ENCODE peak calls at places on chromosomes 12 and 14, in four cellular contexts. P, L, V and G are unnamed samples.

GRCh38 chr12:126966498-126966897 is 1300.5 kb upstream of the TMEM132C start:
- DNase-seq in P (no peak), L (no peak), V (no peak), G (no peak)

GRCh38 chr14:88380405-88380804 is 5.1 kb upstream of the SPATA7 start:
- DNase-seq in P (no peak), L (no peak), V (peak), G (peak)

GRCh38 chr12:12804432-12804886 is 8.7 kb upstream of the DDX47 start:
- DNase-seq in P (no peak), L (no peak), V (peak), G (no peak)

GRCh38 chr14:92958373-92959188 is 35.6 kb downstream of the CHGA start:
- DNase-seq in P (no peak), L (no peak), V (no peak), G (no peak)

GRCh38 chr12:32519047-32519446 is 119.7 kb downstream of the FGD4 start:
- DNase-seq in P (no peak), L (no peak), V (no peak), G (no peak)

GRCh38 chr14:52911904-52912303 is 38.9 kb downstream of the FERMT2 start:
- DNase-seq in P (no peak), L (no peak), V (no peak), G (no peak)

GRCh38 chr12:91432079-91432478 is 249.5 kb upstream of the DCN start:
- DNase-seq in P (no peak), L (no peak), V (peak), G (no peak)

GRCh38 chr14:75150150-75150549 is 23.3 kb upstream of the NEK9 start:
- DNase-seq in P (no peak), L (no peak), V (peak), G (no peak)

GRCh38 chr12:130780880-130781575 is 58.0 kb downstream of the STX2 start:
- DNase-seq in P (no peak), L (no peak), V (no peak), G (no peak)

GRCh38 chr12:94793191-94793595 is 142.8 kb upstream of the TMCC3 start:
- DNase-seq in P (no peak), L (no peak), V (peak), G (no peak)

GRCh38 chr14:105211758-105212089 is 30.6 kb upstream of the NUDT14 start:
- DNase-seq in P (no peak), L (no peak), V (no peak), G (no peak)

GRCh38 chr14:27222671-27223070 is 624.8 kb upstream of the NOVA1 start:
- DNase-seq in P (no peak), L (no peak), V (no peak), G (no peak)

GRCh38 chr14:103711516-103712431 is 3.5 kb downstream of the XRCC3 start:
- DNase-seq in P (peak), L (peak), V (no peak), G (no peak)

GRCh38 chr12:49369723-49370145 is 2.5 kb downstream of the SPATS2 start:
- DNase-seq in P (no peak), L (peak), V (peak), G (peak)

GRCh38 chr12:95995238-95996031 is 709 bp downstream of the HAL start:
- DNase-seq in P (no peak), L (no peak), V (no peak), G (no peak)

GRCh38 chr12:123267991-123268843 is 3.4 kb downstream of the CDK2AP1 start:
- DNase-seq in P (peak), L (no peak), V (no peak), G (no peak)

GRCh38 chr14:28773917-28774691 is 7.5 kb downstream of the FOXG1 start:
- DNase-seq in P (no peak), L (no peak), V (peak), G (peak)

GRCh38 chr14:38593477-38593876 is 337.6 kb upstream of the CLEC14A start:
- DNase-seq in P (no peak), L (no peak), V (no peak), G (no peak)

GRCh38 chr12:79618848-79619404 is 71.8 kb downstream of the PAWR start:
- DNase-seq in P (no peak), L (no peak), V (peak), G (no peak)

GRCh38 chr12:93336344-93336743 is 41.4 kb upstream of the NUDT4 start:
- DNase-seq in P (no peak), L (no peak), V (peak), G (no peak)

GRCh38 chr12:4117386-4118016 is 156.1 kb upstream of the CCND2 start:
- DNase-seq in P (no peak), L (no peak), V (no peak), G (no peak)

GRCh38 chr14:51507556-51508511 is 143.9 kb upstream of the FRMD6 start:
- DNase-seq in P (peak), L (no peak), V (peak), G (no peak)

GRCh38 chr14:102220031-102220430 is 80.3 kb downstream of the WDR20 start:
- DNase-seq in P (no peak), L (no peak), V (no peak), G (peak)

GRCh38 chr12:96489392-96490056 is at the start of gene CFAP54:
- DNase-seq in P (peak), L (peak), V (peak), G (peak)

GRCh38 chr12:117526756-117527479 is 165.5 kb upstream of the NOS1 start:
- DNase-seq in P (peak), L (no peak), V (no peak), G (no peak)

GRCh38 chr12:26830783-26831601 is 2.0 kb downstream of the ITPR2 start:
- DNase-seq in P (no peak), L (no peak), V (no peak), G (no peak)

GRCh38 chr14:29376251-29376650 is 551.4 kb downstream of the PRKD1 start:
- DNase-seq in P (no peak), L (no peak), V (no peak), G (no peak)

GRCh38 chr14:67620217-67620789 is 583 bp downstream of the ARG2 start:
- DNase-seq in P (peak), L (peak), V (no peak), G (no peak)

DNA sequence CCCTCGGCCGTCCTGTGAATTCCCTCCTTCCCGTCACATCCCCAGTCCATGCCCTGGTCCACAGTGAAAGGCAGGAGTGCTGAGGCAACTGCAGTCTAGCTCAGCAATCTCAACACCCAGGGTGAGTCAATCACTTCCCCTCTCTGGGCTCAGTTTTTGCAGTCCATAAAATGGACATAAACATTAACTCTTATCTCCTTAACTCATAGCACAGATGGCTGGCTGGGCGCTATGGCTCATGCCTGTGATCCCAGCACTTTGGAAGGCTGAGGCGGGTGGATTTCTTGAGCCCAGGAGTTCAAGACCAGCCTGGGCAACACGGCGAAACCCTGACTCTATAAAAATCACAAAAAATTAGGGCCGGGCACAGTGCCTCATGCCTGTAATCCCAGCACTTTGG is 32.4 kb downstream of the CAMKK2 start:
- DNase-seq in P (no peak), L (no peak), V (no peak), G (no peak)
- TF ChIP-seq CTCF in P (no peak), L (no peak), V (no peak), G (no peak)

GRCh38 chr12:52370906-52371608 is 3.8 kb upstream of the KRT85 start:
- DNase-seq in P (peak), L (no peak), V (peak), G (no peak)

GRCh38 chr12:52369220-52369619 is 1.9 kb upstream of the KRT85 start:
- DNase-seq in P (no peak), L (no peak), V (no peak), G (no peak)

GRCh38 chr12:52369809-52370208 is 2.5 kb upstream of the KRT85 start:
- DNase-seq in P (no peak), L (no peak), V (no peak), G (no peak)

GRCh38 chr12:52371716-52372115 is 4.4 kb upstream of the KRT85 start:
- DNase-seq in P (no peak), L (no peak), V (no peak), G (no peak)

DNA sequence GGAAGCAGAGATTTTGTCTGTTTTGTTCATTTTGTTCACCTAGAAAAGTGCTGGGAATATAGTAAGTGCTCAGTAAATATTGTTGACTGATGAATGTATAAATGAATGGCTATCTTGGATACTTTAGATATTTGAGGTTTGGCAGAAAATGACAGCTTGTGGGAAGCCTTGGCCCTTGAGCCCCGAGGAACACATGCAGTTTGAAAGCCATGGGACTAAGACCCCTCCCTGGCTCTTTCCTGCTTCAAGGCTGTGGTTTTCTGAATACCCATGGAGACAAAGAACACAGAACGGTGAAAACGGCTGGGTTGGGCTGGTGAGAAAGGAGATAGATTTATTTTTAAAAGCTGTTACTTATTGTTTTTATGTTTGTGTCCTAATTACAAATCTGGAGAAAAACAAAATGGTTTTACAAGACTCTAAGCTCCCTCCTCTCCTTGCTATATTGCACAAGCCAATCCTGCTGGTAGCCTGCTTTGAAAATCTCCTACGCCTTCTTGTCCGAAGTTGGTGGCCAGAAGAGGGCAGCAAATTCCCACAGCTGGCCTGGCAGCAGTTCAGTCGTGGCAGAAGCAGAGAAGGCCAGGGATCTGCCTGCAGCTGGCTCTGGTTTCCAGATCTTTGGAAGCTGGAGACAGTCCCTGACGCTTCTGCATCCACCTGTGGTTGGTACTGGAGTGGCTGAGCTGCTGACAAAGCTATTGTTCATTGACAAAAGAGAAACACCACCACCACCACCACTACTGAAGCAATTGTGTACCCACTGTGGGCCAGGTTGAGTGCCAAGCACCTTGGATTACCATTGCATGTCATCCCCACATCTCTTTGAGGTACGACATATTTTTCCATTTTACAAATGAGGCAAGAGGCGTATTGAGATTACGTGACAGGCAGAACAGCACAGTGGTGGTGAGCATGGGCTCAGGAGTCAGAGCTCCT is 5.2 kb upstream of the KRT85 start:
- DNase-seq in P (peak), L (peak), V (peak), G (peak)
- TF ChIP-seq CTCF in P (peak), L (no peak), V (peak), G (peak)

DNA sequence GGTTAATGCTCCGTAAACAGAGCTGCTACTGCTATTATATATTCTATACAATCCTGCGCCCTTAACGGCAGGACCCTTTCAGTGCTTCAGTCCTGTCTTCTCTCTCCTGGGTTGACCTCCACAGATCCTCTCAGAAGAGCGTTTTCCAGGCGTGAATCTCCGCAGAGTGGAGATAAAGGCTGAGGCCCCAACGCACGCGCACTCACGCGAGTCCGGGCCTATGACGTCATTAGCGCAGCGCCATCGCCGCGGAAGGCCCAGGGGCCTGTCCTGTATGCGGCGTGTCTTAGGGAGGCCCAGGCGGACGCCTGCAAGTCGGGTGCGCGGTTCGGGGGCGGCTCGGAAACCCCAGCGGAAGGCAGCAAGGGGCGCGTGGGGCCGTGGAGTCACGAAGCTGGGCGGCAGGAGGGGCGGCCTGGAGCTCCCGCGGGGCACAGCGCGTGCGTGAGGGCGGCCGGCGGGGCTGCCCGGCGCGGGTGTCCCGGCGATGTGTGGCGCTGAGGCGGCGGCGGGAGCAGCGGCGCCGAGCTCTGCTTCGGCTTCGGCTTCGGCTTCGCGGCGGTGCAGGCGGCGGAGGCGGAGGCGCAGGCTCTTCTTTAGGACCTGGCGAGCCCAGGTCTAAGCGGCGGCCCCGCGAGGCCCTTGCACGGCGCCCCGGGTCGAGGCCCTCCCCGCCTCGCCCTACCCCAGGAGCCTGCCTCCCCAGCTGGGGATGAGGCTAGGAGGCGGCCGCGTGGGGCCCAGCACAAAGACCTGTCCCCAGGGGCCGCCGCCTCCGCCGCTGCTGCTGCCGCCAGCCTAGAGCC is at the start of gene MAPKAPK5:
- DNase-seq in P (peak), L (peak), V (peak), G (peak)
- TF ChIP-seq CTCF in P (no peak), L (no peak), V (no peak), G (no peak)

DNA sequence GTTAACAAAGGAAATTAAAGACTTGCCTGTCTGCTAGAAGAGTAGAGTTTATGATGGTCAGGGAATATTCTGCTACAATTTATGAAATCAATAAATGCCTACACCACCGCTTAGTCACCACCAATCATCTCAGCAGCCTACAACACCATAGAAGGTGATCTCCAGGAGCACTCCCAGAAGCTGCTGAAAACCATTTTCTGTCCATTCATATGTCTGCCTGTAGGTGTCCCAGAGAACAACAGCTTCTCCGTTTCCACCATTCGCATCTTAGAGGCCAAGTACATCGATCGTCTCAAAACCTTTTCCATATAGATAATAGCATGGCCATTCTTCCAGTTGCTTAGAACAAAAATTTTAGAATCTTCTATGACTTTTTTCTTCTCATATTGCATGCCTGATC is 303.4 kb downstream of the KCNC2 start:
- DNase-seq in P (no peak), L (no peak), V (no peak), G (no peak)
- TF ChIP-seq CTCF in P (no peak), L (no peak), V (no peak), G (no peak)

GRCh38 chr12:11171953-11172675 is 1.1 kb downstream of the SMIM10L1 start:
- DNase-seq in P (no peak), L (no peak), V (peak), G (no peak)

GRCh38 chr12:11174022-11174421 is 3.0 kb downstream of the SMIM10L1 start:
- DNase-seq in P (no peak), L (no peak), V (peak), G (no peak)

GRCh38 chr12:11166300-11166699 is 4.7 kb upstream of the SMIM10L1 start:
- DNase-seq in P (no peak), L (no peak), V (no peak), G (no peak)

GRCh38 chr12:11170810-11171144 is 217 bp upstream of the SMIM10L1 start:
- DNase-seq in P (no peak), L (no peak), V (no peak), G (no peak)

DNA sequence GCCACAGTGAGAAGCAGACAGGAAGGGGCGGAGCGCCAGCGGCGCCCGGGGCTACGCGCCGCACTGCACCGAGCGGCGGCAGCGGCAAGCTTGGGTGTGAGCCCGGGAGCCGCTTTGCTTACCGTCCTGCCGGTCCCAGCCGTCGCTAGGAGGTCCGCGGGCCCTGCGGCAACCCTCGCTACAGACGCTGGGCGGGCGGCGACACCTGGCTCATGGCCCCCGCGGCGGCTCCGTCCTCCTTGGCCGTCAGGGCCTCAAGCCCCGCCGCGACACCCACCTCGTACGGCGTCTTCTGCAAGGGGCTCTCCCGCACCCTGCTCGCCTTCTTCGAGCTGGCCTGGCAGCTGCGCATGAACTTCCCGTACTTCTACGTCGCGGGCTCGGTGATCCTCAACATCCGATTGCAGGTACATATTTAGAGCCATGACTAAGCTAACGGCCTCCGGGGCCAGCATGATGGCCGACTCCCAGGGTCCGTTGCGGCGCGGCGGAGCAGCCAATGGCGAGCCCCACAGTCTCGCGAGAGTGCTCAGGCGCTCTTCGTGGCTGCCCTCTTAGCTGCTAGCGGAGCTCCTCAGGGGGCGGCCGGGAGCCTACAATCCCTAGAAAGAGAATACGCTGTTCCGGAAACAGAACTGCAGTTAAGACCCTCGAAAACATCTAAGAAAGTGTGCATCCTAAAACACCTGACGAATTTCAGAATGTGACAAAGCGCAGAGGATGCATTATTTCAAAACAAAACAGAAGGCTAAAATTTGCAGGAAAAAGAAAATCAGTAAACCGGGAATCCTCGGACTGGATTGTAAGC is at the start of gene SMIM10L1:
- DNase-seq in P (peak), L (peak), V (peak), G (peak)
- TF ChIP-seq CTCF in P (no peak), L (no peak), V (peak), G (no peak)